ENCODE peak calls at places on chromosomes 1 and 21, in eight cellular contexts. W is cardiac muscle cell; N is bronchial epithelial cell; Z is heart right ventricle; X is Jurkat, Clone E6-1; A is CD8-positive, alpha-beta T cell; R is AG09309; E is HL-60. Q is an unnamed sample.

GRCh38 chr21:38486705-38487104 is 11.6 kb downstream of the ERG start:
- DNase-seq in E (peak; percentile 74), A (no peak), Z (no peak), N (peak; percentile 53), R (no peak), X (no peak), W (no peak), Q (no peak)

GRCh38 chr1:97366986-97367385 is 553.8 kb downstream of the DPYD start:
- DNase-seq in X (no peak), N (no peak), W (no peak), Z (no peak), R (no peak), E (no peak), A (no peak), Q (no peak)

GRCh38 chr21:42135386-42136040 is 64.4 kb downstream of the UMODL1 start:
- DNase-seq in Z (no peak), E (no peak), W (no peak), X (no peak), A (no peak), N (no peak), R (no peak), Q (no peak)

GRCh38 chr1:95304803-95305202 is 70.8 kb downstream of the RWDD3 start:
- DNase-seq in E (no peak), A (no peak), Z (no peak), R (no peak), X (no peak), W (no peak), N (peak; percentile 57), Q (no peak)

GRCh38 chr1:15020943-15021745 is 132.4 kb upstream of the TMEM51 start:
- DNase-seq in R (no peak), X (no peak), Z (peak; percentile 43), N (no peak), E (no peak), W (no peak), A (no peak), Q (no peak)

GRCh38 chr1:27575861-27576331 is 28.0 kb downstream of the AHDC1 start:
- DNase-seq in W (peak; percentile 94), X (no peak), E (no peak), Z (peak; percentile 84), A (no peak), R (no peak), N (peak; percentile 47), Q (no peak)

GRCh38 chr21:43811262-43812105 is 22.1 kb downstream of the RRP1 start:
- DNase-seq in A (no peak), R (no peak), W (no peak), Z (no peak), X (no peak), E (no peak), N (no peak), Q (peak; percentile 39)

GRCh38 chr1:218249757-218250156 is 35.3 kb upstream of the RRP15 start:
- DNase-seq in N (peak; percentile 77), R (no peak), W (no peak), E (no peak), Z (no peak), A (no peak), X (no peak), Q (no peak)

GRCh38 chr1:19814681-19815503 is at the start of gene RNF186:
- DNase-seq in W (no peak), E (no peak), A (no peak), N (no peak), X (no peak), Z (no peak), R (no peak), Q (peak; percentile 92)

GRCh38 chr1:110239491-110240430 is 29.6 kb downstream of the KCNC4 start:
- DNase-seq in A (no peak), R (no peak), E (no peak), W (no peak), N (no peak), Z (no peak), X (no peak), Q (no peak)

GRCh38 chr21:16134134-16134533 is 404.4 kb downstream of the USP25 start:
- DNase-seq in N (no peak), R (no peak), A (no peak), Z (no peak), X (no peak), E (no peak), W (no peak), Q (no peak)

GRCh38 chr1:227225715-227226346 is 92.5 kb downstream of the CDC42BPA start:
- DNase-seq in E (no peak), W (no peak), A (no peak), R (peak; percentile 44), N (peak; percentile 98), X (no peak), Z (no peak), Q (no peak)

GRCh38 chr1:41158147-41158875 is 83.8 kb downstream of the SCMH1 start:
- DNase-seq in W (no peak), R (no peak), X (no peak), E (no peak), N (no peak), A (no peak), Z (no peak), Q (no peak)

GRCh38 chr1:37519613-37520012 is 5.0 kb upstream of the MEAF6 start:
- DNase-seq in X (no peak), E (no peak), W (no peak), N (no peak), R (no peak), Z (no peak), A (no peak), Q (no peak)

DNA sequence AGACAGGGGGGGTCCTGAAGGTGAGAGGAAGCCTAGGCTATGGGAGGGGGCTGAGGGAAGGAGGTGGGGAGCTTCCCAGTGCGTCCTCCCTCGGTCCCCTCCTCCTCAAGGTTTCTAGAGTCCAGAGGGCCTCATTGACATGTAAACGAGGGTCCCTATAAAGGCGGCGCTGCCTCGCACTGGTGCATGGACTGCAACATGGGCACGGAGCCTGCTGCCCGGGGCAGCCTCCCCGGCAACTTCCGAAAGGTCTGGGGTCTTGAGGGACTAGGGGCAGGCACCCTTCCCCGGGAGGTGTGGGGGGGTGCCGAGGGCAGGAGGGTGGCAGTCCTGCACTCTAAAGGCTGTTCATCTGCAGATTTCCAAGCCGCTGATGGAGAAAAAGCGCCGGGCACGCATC is at the start of gene HES3:
- DNase-seq in N (no peak), X (no peak), W (no peak), R (no peak), E (no peak), Z (no peak), A (no peak), Q (no peak)
- H3K4me3 ChIP-seq in N (no peak within 1 kb of the TSS), X (no peak within 1 kb of the TSS), W (no peak within 1 kb of the TSS), R (no peak within 1 kb of the TSS), E (no peak within 1 kb of the TSS), Z (no peak within 1 kb of the TSS), A (no peak within 1 kb of the TSS), Q (no peak within 1 kb of the TSS)

GRCh38 chr1:43550598-43551246 is 20.0 kb downstream of the PTPRF start:
- DNase-seq in Z (no peak), A (no peak), N (no peak), W (no peak), R (no peak), E (no peak), X (no peak), Q (no peak)
- H3K4me3 ChIP-seq in Z (peak overlapping the region; percentile 31), A (no peak overlapping the region), N (peak overlapping the region; percentile 27), W (peak overlapping the region; percentile 12), R (no peak overlapping the region), E (no peak overlapping the region), X (no peak overlapping the region), Q (peak overlapping the region; percentile 20)

DNA sequence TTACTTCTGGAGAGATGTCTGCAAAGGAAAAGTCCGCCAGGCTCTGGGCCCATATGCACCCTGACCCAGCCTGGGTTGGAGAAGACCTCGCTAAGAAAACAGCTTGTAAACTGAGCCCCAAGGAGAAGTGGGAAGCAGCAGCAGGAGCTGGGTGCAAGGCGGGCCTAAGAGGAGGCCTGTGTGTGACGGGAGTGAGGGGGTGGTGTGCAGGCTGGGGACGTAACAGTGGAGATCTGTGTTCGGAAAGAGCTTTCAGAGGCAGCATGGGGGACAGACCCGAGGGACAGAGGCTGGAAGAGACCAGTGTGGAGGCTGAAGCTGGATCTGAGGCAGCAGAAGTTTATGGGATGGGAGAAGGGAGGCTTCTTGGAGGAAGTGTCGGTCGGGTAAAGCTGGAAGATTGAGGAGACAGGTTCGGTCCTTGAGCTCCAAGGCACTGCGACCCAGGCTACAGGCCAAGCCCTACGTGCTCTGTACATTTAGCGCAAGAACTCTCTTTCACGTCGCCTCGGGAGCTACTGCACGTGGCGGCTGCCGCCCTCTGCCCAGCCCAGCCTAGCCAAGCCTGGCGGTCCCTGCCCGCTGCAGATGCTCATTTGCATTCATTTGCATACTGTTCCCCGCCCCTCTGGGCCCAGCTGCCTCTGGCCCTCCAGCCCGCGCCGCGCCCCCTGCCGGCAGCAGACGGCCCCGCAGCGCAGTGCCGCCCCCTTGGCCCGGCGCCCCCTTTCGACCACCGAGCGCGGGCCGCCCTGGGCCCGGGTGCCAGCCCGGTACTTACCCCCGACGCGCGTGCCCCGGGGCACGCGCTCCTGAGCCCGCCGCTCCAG is 6.3 kb downstream of the HPCA start:
- DNase-seq in W (peak; percentile 51), X (no peak), A (no peak), N (no peak), E (no peak), R (no peak), Z (no peak), Q (no peak)
- H3K4me3 ChIP-seq in W (peak overlapping the region; percentile 22), X (no peak overlapping the region), A (peak overlapping the region; percentile 37), N (peak overlapping the region; percentile 29), E (no peak overlapping the region), R (peak overlapping the region; percentile 54), Z (peak overlapping the region; percentile 53), Q (peak overlapping the region; percentile 21)

GRCh38 chr1:99645199-99645598 is 714 bp upstream of the PALMD start:
- DNase-seq in W (no peak), R (peak; percentile 8), E (no peak), N (peak; percentile 88), X (no peak), Z (peak; percentile 12), A (no peak), Q (peak; percentile 63)

GRCh38 chr1:99646885-99647284 is 972 bp downstream of the PALMD start:
- DNase-seq in X (no peak), A (no peak), W (no peak), Z (no peak), R (no peak), E (no peak), N (peak; percentile 8), Q (no peak)

GRCh38 chr1:99648107-99648506 is 2.2 kb downstream of the PALMD start:
- DNase-seq in A (no peak), W (no peak), R (no peak), E (no peak), Z (peak; percentile 74), N (peak; percentile 87), X (no peak), Q (peak; percentile 75)

GRCh38 chr1:99645699-99646531 is at the start of gene PALMD:
- DNase-seq in R (no peak), E (no peak), Z (peak; percentile 48), A (no peak), X (no peak), N (peak; percentile 82), W (peak; percentile 47), Q (peak; percentile 75)

DNA sequence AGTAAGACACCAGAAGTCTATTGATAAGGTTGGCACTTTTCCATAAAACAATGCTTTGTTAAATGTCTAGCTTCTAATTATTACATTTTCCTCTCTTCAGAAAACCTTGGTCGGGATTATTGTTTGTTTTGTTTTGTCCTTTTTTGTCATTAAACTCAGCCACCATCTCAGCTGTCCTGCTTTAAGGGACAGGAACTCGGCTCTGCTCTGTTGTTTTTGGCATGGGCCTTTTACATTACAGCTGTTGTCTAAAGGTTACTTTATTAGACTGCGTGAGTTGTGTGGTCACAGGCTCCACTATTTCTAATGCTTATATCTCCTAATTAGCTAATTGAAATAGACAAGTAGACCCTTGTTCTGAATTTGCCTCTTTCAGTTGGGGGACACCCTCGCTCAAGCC is 1.5 kb downstream of the PALMD start:
- DNase-seq in N (peak; percentile 37), E (no peak), W (no peak), R (no peak), X (no peak), Z (no peak), A (no peak), Q (no peak)
- H3K4me3 ChIP-seq in N (peak overlapping the region; percentile 57), E (no peak overlapping the region), W (no peak overlapping the region), R (no peak overlapping the region), X (no peak overlapping the region), Z (peak overlapping the region; percentile 75), A (no peak overlapping the region), Q (peak overlapping the region; percentile 43)

Q was measured in right lobe of liver.